ENCODE peak calls at places on chromosomes 16 and 17, in five cellular contexts. Y is upper lobe of left lung, S is prostate gland, Q is heart left ventricle, K is HCT116. I is an unnamed sample.

GRCh38 chr17:60468371-60468770 is 46.1 kb downstream of the CHCT1 start:
- DNase-seq in Y (no peak), K (no peak), S (no peak), Q (no peak), I (no peak)

GRCh38 chr16:54346046-54346445 is 59.5 kb upstream of the IRX3 start:
- DNase-seq in S (no peak), Y (no peak), Q (no peak), K (no peak), I (no peak)

GRCh38 chr17:12296120-12296727 is 275.5 kb downstream of the MAP2K4 start:
- DNase-seq in S (no peak), Q (no peak), Y (no peak), K (no peak), I (no peak)

GRCh38 chr16:9836118-9836736 is 346.0 kb downstream of the GRIN2A start:
- DNase-seq in K (no peak), S (no peak), Y (no peak), Q (no peak), I (no peak)

GRCh38 chr17:3852561-3852960 is 6.5 kb upstream of the NCBP3 start:
- DNase-seq in S (no peak), Q (no peak), Y (no peak), K (no peak), I (no peak)

GRCh38 chr16:87826798-87827587 is 42.3 kb downstream of the SLC7A5 start:
- DNase-seq in Y (peak), K (no peak), Q (no peak), S (no peak), I (no peak)

GRCh38 chr16:75244844-75245758 is 6.3 kb downstream of the BCAR1 start:
- DNase-seq in Q (peak), Y (peak), K (no peak), S (peak), I (peak)

GRCh38 chr17:48925991-48926342 is 17.8 kb downstream of the UBE2Z start:
- DNase-seq in S (no peak), K (no peak), Q (no peak), Y (no peak), I (no peak)

GRCh38 chr16:19674485-19674884 is 43.5 kb downstream of the KNOP1 start:
- DNase-seq in Y (no peak), Q (no peak), S (no peak), K (no peak), I (no peak)

GRCh38 chr16:67431805-67432476 is 1.0 kb downstream of the HSD11B2 start:
- DNase-seq in K (no peak), Y (no peak), S (no peak), Q (no peak), I (no peak)

GRCh38 chr17:30323895-30324319 is 9.9 kb downstream of the TMIGD1 start:
- DNase-seq in Y (no peak), Q (no peak), S (no peak), K (peak), I (peak)

GRCh38 chr17:75614556-75615270 is 18.5 kb upstream of the SMIM5 start:
- DNase-seq in K (no peak), Y (peak), Q (peak), S (no peak), I (no peak)

GRCh38 chr17:75615301-75615700 is 17.9 kb upstream of the SMIM5 start:
- DNase-seq in K (no peak), Q (peak), S (no peak), Y (peak), I (no peak)

GRCh38 chr17:75611746-75612437 is 21.3 kb upstream of the SMIM5 start:
- DNase-seq in S (no peak), Y (peak), K (no peak), Q (peak), I (no peak)

GRCh38 chr17:75612906-75613626 is 20.2 kb upstream of the SMIM5 start:
- DNase-seq in S (no peak), Y (peak), Q (peak), K (no peak), I (no peak)

GRCh38 chr17:75614006-75614405 is 19.2 kb upstream of the SMIM5 start:
- DNase-seq in S (no peak), Y (peak), Q (peak), K (no peak), I (no peak)
- TF ChIP-seq CTCF in S (no peak), Y (no peak), Q (no peak), K (peak), I (no peak)

GRCh38 chr16:89657442-89658220 is at the start of the genes CHMP1A and SPATA33:
- DNase-seq in Q (peak), K (peak), S (peak), Y (peak), I (peak)
- TF ChIP-seq POLR2A in Q (peak), K (peak), S (peak), Y (peak), I (peak)

DNA sequence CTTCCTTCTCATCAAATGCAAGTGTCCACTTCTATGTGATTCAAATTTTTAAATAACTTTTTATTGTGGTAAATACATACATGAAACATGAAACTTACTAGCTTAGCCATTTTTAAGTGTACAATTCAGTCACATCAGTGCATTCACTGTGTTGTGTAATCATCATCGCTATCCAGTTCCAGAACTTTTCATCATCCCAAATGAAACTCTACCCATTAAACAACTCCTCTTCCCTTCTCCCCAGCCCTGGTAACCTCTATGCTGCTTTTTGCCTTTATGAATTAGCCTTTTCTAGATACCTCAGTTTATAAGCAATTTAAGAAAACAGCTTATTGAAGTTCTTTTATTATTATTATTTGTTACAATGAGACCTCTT is 41.1 kb upstream of the IL34 start:
- DNase-seq in Q (no peak), Y (no peak), S (no peak), K (no peak), I (no peak)
- H3K27ac ChIP-seq in Q (no peak), Y (no peak), S (no peak), K (no peak), I (no peak)

GRCh38 chr17:17169396-17169795 is 36.7 kb downstream of the PLD6 start:
- DNase-seq in K (no peak), Q (peak), S (no peak), Y (no peak), I (no peak)

GRCh38 chr17:17166446-17166845 is 39.7 kb downstream of the PLD6 start:
- DNase-seq in Y (peak), K (no peak), S (no peak), Q (peak), I (no peak)

GRCh38 chr17:17167986-17168385 is 38.1 kb downstream of the PLD6 start:
- DNase-seq in K (no peak), S (no peak), Q (peak), Y (no peak), I (no peak)

GRCh38 chr17:17167356-17167755 is 38.8 kb downstream of the PLD6 start:
- DNase-seq in S (no peak), K (no peak), Y (no peak), Q (peak), I (no peak)

GRCh38 chr17:17168401-17168800 is 37.7 kb downstream of the PLD6 start:
- DNase-seq in S (no peak), K (no peak), Q (peak), Y (no peak), I (no peak)
- TF ChIP-seq CTCF in S (no peak), K (no peak), Q (no peak), Y (no peak), I (no peak)

GRCh38 chr17:68592004-68592403 is 9.2 kb downstream of the FAM20A start:
- DNase-seq in K (no peak), S (no peak), Y (no peak), Q (no peak), I (no peak)
- TF ChIP-seq POLR2A in K (no peak), S (no peak), Y (no peak), Q (no peak), I (no peak)

DNA sequence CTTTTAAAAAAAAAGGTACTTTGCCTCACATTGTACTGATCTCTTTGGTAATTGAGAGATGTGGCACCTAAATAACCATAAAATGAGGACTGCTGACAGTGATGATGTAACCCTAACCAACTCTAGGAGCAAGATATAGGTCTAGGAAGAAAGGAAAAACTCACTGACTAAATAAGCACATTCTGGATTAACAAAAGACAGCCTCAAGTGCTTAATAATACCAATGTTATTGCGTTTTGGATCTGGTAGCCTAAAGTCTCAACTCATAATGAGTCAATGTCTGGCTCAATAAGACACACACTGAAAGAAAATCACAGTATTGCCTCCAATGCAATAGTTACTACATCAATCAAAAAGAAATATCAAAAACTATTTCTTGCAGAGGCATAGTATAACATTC is 3.0 kb downstream of the ERN1 start:
- DNase-seq in K (no peak), Q (no peak), S (no peak), Y (no peak), I (no peak)
- H3K27ac ChIP-seq in K (no peak), Q (no peak), S (no peak), Y (no peak), I (peak)

GRCh38 chr17:50501054-50501453 is 7.2 kb upstream of the MYCBPAP start:
- DNase-seq in S (no peak), K (peak), Y (no peak), Q (no peak), I (peak)
- TF ChIP-seq CTCF in S (no peak), K (peak), Y (peak), Q (peak), I (no peak)

GRCh38 chr16:533391-534088 is 6.0 kb downstream of the CAPN15 start:
- DNase-seq in Q (no peak), K (no peak), Y (peak), S (no peak), I (peak)
- TF ChIP-seq POLR2A in Q (no peak), K (no peak), Y (no peak), S (no peak), I (no peak)

GRCh38 chr17:35467824-35468223 is 19.3 kb upstream of the SLFN13 start:
- DNase-seq in Y (no peak), K (no peak), S (no peak), Q (no peak), I (no peak)
- H3K27ac ChIP-seq in Y (no peak), K (no peak), S (no peak), Q (no peak), I (no peak)

GRCh38 chr17:63918305-63918704 is 334 bp downstream of the GH1 start:
- DNase-seq in K (no peak), Y (no peak), S (no peak), Q (no peak), I (no peak)
- TF ChIP-seq CTCF in K (peak), Y (no peak), S (no peak), Q (no peak), I (no peak)